ENCODE peak calls at places on chromosome 5, in nine cellular contexts. One of them, this sample, is unnamed.
A peak's percentile ranks its signal among the peaks of the same experiment; 100 is the strongest.

GRCh38 chr5:74027732-74028338 is 401.8 kb downstream of the ARHGEF28 start:
- DNase-seq in psoas muscle: no peak
- DNase-seq in dorsolateral prefrontal cortex: no peak
- DNase-seq in SW 1271: no peak
- DNase-seq in left ventricle myocardium inferior: no peak
- DNase-seq in AG08395: no peak
- DNase-seq in stimulated activated naive B cell treated with anti-CD40 and anti-IgM and Interleukin-4, amounts not matched to agents 10 μg/mL and 1 μg/mL and 100 μg/mL, for 72 hours: no peak
- DNase-seq in C1 segment of cervical spinal cord: no peak
- DNase-seq in NB4: no peak
- DNase-seq in this sample: no peak

GRCh38 chr5:141343953-141344463 is 379 bp downstream of the PCDHGA3 start:
- DNase-seq in psoas muscle: no peak
- DNase-seq in dorsolateral prefrontal cortex: no peak
- DNase-seq in SW 1271: no peak
- DNase-seq in left ventricle myocardium inferior: no peak
- DNase-seq in AG08395: no peak
- DNase-seq in stimulated activated naive B cell treated with anti-CD40 and anti-IgM and Interleukin-4, amounts not matched to agents 10 μg/mL and 1 μg/mL and 100 μg/mL, for 72 hours: no peak
- DNase-seq in C1 segment of cervical spinal cord: no peak
- DNase-seq in NB4: no peak
- DNase-seq in this sample: no peak

GRCh38 chr5:175887463-175887862 is 16.1 kb downstream of the CPLX2 start:
- DNase-seq in psoas muscle: no peak
- DNase-seq in dorsolateral prefrontal cortex: no peak
- DNase-seq in SW 1271: no peak
- DNase-seq in left ventricle myocardium inferior: no peak
- DNase-seq in AG08395: no peak
- DNase-seq in stimulated activated naive B cell treated with anti-CD40 and anti-IgM and Interleukin-4, amounts not matched to agents 10 μg/mL and 1 μg/mL and 100 μg/mL, for 72 hours: no peak
- DNase-seq in C1 segment of cervical spinal cord: no peak
- DNase-seq in NB4: no peak
- DNase-seq in this sample: no peak

GRCh38 chr5:14414615-14415515 is 166.7 kb upstream of the OTULINL start:
- DNase-seq in psoas muscle: no peak
- DNase-seq in dorsolateral prefrontal cortex: no peak
- DNase-seq in SW 1271: no peak
- DNase-seq in left ventricle myocardium inferior: no peak
- DNase-seq in AG08395: no peak
- DNase-seq in stimulated activated naive B cell treated with anti-CD40 and anti-IgM and Interleukin-4, amounts not matched to agents 10 μg/mL and 1 μg/mL and 100 μg/mL, for 72 hours: no peak
- DNase-seq in C1 segment of cervical spinal cord: no peak
- DNase-seq in NB4: no peak
- DNase-seq in this sample: no peak

GRCh38 chr5:80864706-80865435 is 95.3 kb upstream of the RASGRF2 start:
- DNase-seq in psoas muscle: no peak
- DNase-seq in dorsolateral prefrontal cortex: no peak
- DNase-seq in SW 1271: no peak
- DNase-seq in left ventricle myocardium inferior: no peak
- DNase-seq in AG08395: no peak
- DNase-seq in stimulated activated naive B cell treated with anti-CD40 and anti-IgM and Interleukin-4, amounts not matched to agents 10 μg/mL and 1 μg/mL and 100 μg/mL, for 72 hours: no peak
- DNase-seq in C1 segment of cervical spinal cord: no peak
- DNase-seq in NB4: no peak
- DNase-seq in this sample: no peak

GRCh38 chr5:116303810-116304209 is 219.0 kb downstream of the COMMD10 start:
- DNase-seq in psoas muscle: no peak
- DNase-seq in dorsolateral prefrontal cortex: no peak
- DNase-seq in SW 1271: no peak
- DNase-seq in left ventricle myocardium inferior: no peak
- DNase-seq in AG08395: no peak
- DNase-seq in stimulated activated naive B cell treated with anti-CD40 and anti-IgM and Interleukin-4, amounts not matched to agents 10 μg/mL and 1 μg/mL and 100 μg/mL, for 72 hours: no peak
- DNase-seq in C1 segment of cervical spinal cord: no peak
- DNase-seq in NB4: no peak
- DNase-seq in this sample: no peak

GRCh38 chr5:5492087-5492933 is 69.8 kb downstream of the ICE1 start:
- DNase-seq in psoas muscle: no peak
- DNase-seq in dorsolateral prefrontal cortex: no peak
- DNase-seq in SW 1271: no peak
- DNase-seq in left ventricle myocardium inferior: no peak
- DNase-seq in AG08395: peak; percentile 54
- DNase-seq in stimulated activated naive B cell treated with anti-CD40 and anti-IgM and Interleukin-4, amounts not matched to agents 10 μg/mL and 1 μg/mL and 100 μg/mL, for 72 hours: peak; percentile 26
- DNase-seq in C1 segment of cervical spinal cord: no peak
- DNase-seq in NB4: peak; percentile 76
- DNase-seq in this sample: no peak

GRCh38 chr5:117680421-117680820 is 1105.8 kb upstream of the SEMA6A start:
- DNase-seq in psoas muscle: no peak
- DNase-seq in dorsolateral prefrontal cortex: no peak
- DNase-seq in SW 1271: no peak
- DNase-seq in left ventricle myocardium inferior: no peak
- DNase-seq in AG08395: no peak
- DNase-seq in stimulated activated naive B cell treated with anti-CD40 and anti-IgM and Interleukin-4, amounts not matched to agents 10 μg/mL and 1 μg/mL and 100 μg/mL, for 72 hours: no peak
- DNase-seq in C1 segment of cervical spinal cord: no peak
- DNase-seq in NB4: no peak
- DNase-seq in this sample: no peak

GRCh38 chr5:179110528-179110927 is 50.4 kb downstream of the ZNF354C start:
- DNase-seq in psoas muscle: no peak
- DNase-seq in dorsolateral prefrontal cortex: no peak
- DNase-seq in SW 1271: no peak
- DNase-seq in left ventricle myocardium inferior: no peak
- DNase-seq in AG08395: no peak
- DNase-seq in stimulated activated naive B cell treated with anti-CD40 and anti-IgM and Interleukin-4, amounts not matched to agents 10 μg/mL and 1 μg/mL and 100 μg/mL, for 72 hours: no peak
- DNase-seq in C1 segment of cervical spinal cord: no peak
- DNase-seq in NB4: no peak
- DNase-seq in this sample: no peak

GRCh38 chr5:98722188-98722587 is 51.3 kb upstream of the RGMB start:
- DNase-seq in psoas muscle: no peak
- DNase-seq in dorsolateral prefrontal cortex: no peak
- DNase-seq in SW 1271: no peak
- DNase-seq in left ventricle myocardium inferior: no peak
- DNase-seq in AG08395: no peak
- DNase-seq in stimulated activated naive B cell treated with anti-CD40 and anti-IgM and Interleukin-4, amounts not matched to agents 10 μg/mL and 1 μg/mL and 100 μg/mL, for 72 hours: no peak
- DNase-seq in C1 segment of cervical spinal cord: no peak
- DNase-seq in NB4: no peak
- DNase-seq in this sample: no peak

GRCh38 chr5:82421119-82421518 is 143.0 kb upstream of the RPS23 start:
- DNase-seq in psoas muscle: no peak
- DNase-seq in dorsolateral prefrontal cortex: no peak
- DNase-seq in SW 1271: no peak
- DNase-seq in left ventricle myocardium inferior: no peak
- DNase-seq in AG08395: no peak
- DNase-seq in stimulated activated naive B cell treated with anti-CD40 and anti-IgM and Interleukin-4, amounts not matched to agents 10 μg/mL and 1 μg/mL and 100 μg/mL, for 72 hours: no peak
- DNase-seq in C1 segment of cervical spinal cord: no peak
- DNase-seq in NB4: no peak
- DNase-seq in this sample: no peak

GRCh38 chr5:132013006-132013689 is 1.7 kb upstream of the ACSL6 start:
- DNase-seq in psoas muscle: peak; percentile 67
- DNase-seq in dorsolateral prefrontal cortex: peak; percentile 61
- DNase-seq in SW 1271: no peak
- DNase-seq in left ventricle myocardium inferior: no peak
- DNase-seq in AG08395: no peak
- DNase-seq in stimulated activated naive B cell treated with anti-CD40 and anti-IgM and Interleukin-4, amounts not matched to agents 10 μg/mL and 1 μg/mL and 100 μg/mL, for 72 hours: no peak
- DNase-seq in C1 segment of cervical spinal cord: no peak
- DNase-seq in NB4: no peak
- DNase-seq in this sample: peak; percentile 33

GRCh38 chr5:122585111-122585415 is 189.8 kb upstream of the SNX2 start:
- DNase-seq in psoas muscle: no peak
- DNase-seq in dorsolateral prefrontal cortex: no peak
- DNase-seq in SW 1271: no peak
- DNase-seq in left ventricle myocardium inferior: no peak
- DNase-seq in AG08395: no peak
- DNase-seq in stimulated activated naive B cell treated with anti-CD40 and anti-IgM and Interleukin-4, amounts not matched to agents 10 μg/mL and 1 μg/mL and 100 μg/mL, for 72 hours: no peak
- DNase-seq in C1 segment of cervical spinal cord: no peak
- DNase-seq in NB4: no peak
- DNase-seq in this sample: no peak

GRCh38 chr5:104071887-104072286 is 509.3 kb upstream of the NUDT12 start:
- DNase-seq in psoas muscle: no peak
- DNase-seq in dorsolateral prefrontal cortex: no peak
- DNase-seq in SW 1271: no peak
- DNase-seq in left ventricle myocardium inferior: no peak
- DNase-seq in AG08395: no peak
- DNase-seq in stimulated activated naive B cell treated with anti-CD40 and anti-IgM and Interleukin-4, amounts not matched to agents 10 μg/mL and 1 μg/mL and 100 μg/mL, for 72 hours: no peak
- DNase-seq in C1 segment of cervical spinal cord: no peak
- DNase-seq in NB4: no peak
- DNase-seq in this sample: no peak

GRCh38 chr5:73816656-73817420 is 190.8 kb downstream of the ARHGEF28 start:
- DNase-seq in psoas muscle: no peak
- DNase-seq in dorsolateral prefrontal cortex: no peak
- DNase-seq in SW 1271: no peak
- DNase-seq in left ventricle myocardium inferior: no peak
- DNase-seq in AG08395: peak; percentile 55
- DNase-seq in stimulated activated naive B cell treated with anti-CD40 and anti-IgM and Interleukin-4, amounts not matched to agents 10 μg/mL and 1 μg/mL and 100 μg/mL, for 72 hours: no peak
- DNase-seq in C1 segment of cervical spinal cord: no peak
- DNase-seq in NB4: no peak
- DNase-seq in this sample: no peak

GRCh38 chr5:93589812-93590215 is 6.8 kb downstream of the NR2F1 start:
- DNase-seq in psoas muscle: no peak
- DNase-seq in dorsolateral prefrontal cortex: no peak
- DNase-seq in SW 1271: no peak
- DNase-seq in left ventricle myocardium inferior: no peak
- DNase-seq in AG08395: no peak
- DNase-seq in stimulated activated naive B cell treated with anti-CD40 and anti-IgM and Interleukin-4, amounts not matched to agents 10 μg/mL and 1 μg/mL and 100 μg/mL, for 72 hours: no peak
- DNase-seq in C1 segment of cervical spinal cord: no peak
- DNase-seq in NB4: no peak
- DNase-seq in this sample: no peak

GRCh38 chr5:55071413-55071812 is 31.0 kb upstream of the GZMA start:
- DNase-seq in psoas muscle: no peak
- DNase-seq in dorsolateral prefrontal cortex: no peak
- DNase-seq in SW 1271: no peak
- DNase-seq in left ventricle myocardium inferior: no peak
- DNase-seq in AG08395: no peak
- DNase-seq in stimulated activated naive B cell treated with anti-CD40 and anti-IgM and Interleukin-4, amounts not matched to agents 10 μg/mL and 1 μg/mL and 100 μg/mL, for 72 hours: no peak
- DNase-seq in C1 segment of cervical spinal cord: no peak
- DNase-seq in NB4: no peak
- DNase-seq in this sample: no peak

GRCh38 chr5:138948391-138949222 is 73.5 kb upstream of the LRRTM2 start:
- DNase-seq in psoas muscle: no peak
- DNase-seq in dorsolateral prefrontal cortex: no peak
- DNase-seq in SW 1271: no peak
- DNase-seq in left ventricle myocardium inferior: no peak
- DNase-seq in AG08395: no peak
- DNase-seq in stimulated activated naive B cell treated with anti-CD40 and anti-IgM and Interleukin-4, amounts not matched to agents 10 μg/mL and 1 μg/mL and 100 μg/mL, for 72 hours: no peak
- DNase-seq in C1 segment of cervical spinal cord: no peak
- DNase-seq in NB4: no peak
- DNase-seq in this sample: no peak

GRCh38 chr5:27906481-27906880 is 868.1 kb upstream of the CDH9 start:
- DNase-seq in psoas muscle: no peak
- DNase-seq in dorsolateral prefrontal cortex: no peak
- DNase-seq in SW 1271: no peak
- DNase-seq in left ventricle myocardium inferior: no peak
- DNase-seq in AG08395: no peak
- DNase-seq in stimulated activated naive B cell treated with anti-CD40 and anti-IgM and Interleukin-4, amounts not matched to agents 10 μg/mL and 1 μg/mL and 100 μg/mL, for 72 hours: no peak
- DNase-seq in C1 segment of cervical spinal cord: no peak
- DNase-seq in NB4: no peak
- DNase-seq in this sample: no peak

GRCh38 chr5:157431544-157432200 is 28.3 kb upstream of the NIPAL4 start:
- DNase-seq in psoas muscle: no peak
- DNase-seq in dorsolateral prefrontal cortex: no peak
- DNase-seq in SW 1271: peak; percentile 30
- DNase-seq in left ventricle myocardium inferior: no peak
- DNase-seq in AG08395: peak; percentile 60
- DNase-seq in stimulated activated naive B cell treated with anti-CD40 and anti-IgM and Interleukin-4, amounts not matched to agents 10 μg/mL and 1 μg/mL and 100 μg/mL, for 72 hours: peak; percentile 30
- DNase-seq in C1 segment of cervical spinal cord: no peak
- DNase-seq in NB4: peak; percentile 61
- DNase-seq in this sample: no peak

GRCh38 chr5:180807654-180808414 is 5.2 kb upstream of the MGAT1 start:
- DNase-seq in psoas muscle: no peak
- DNase-seq in dorsolateral prefrontal cortex: no peak
- DNase-seq in SW 1271: no peak
- DNase-seq in left ventricle myocardium inferior: no peak
- DNase-seq in AG08395: no peak
- DNase-seq in stimulated activated naive B cell treated with anti-CD40 and anti-IgM and Interleukin-4, amounts not matched to agents 10 μg/mL and 1 μg/mL and 100 μg/mL, for 72 hours: no peak
- DNase-seq in C1 segment of cervical spinal cord: no peak
- DNase-seq in NB4: no peak
- DNase-seq in this sample: no peak

GRCh38 chr5:80654391-80655230 is at the start of the genes DHFR and MSH3:
- DNase-seq in psoas muscle: peak; percentile 93
- DNase-seq in dorsolateral prefrontal cortex: peak; percentile 84
- DNase-seq in SW 1271: peak; percentile 94
- DNase-seq in left ventricle myocardium inferior: peak; percentile 91
- DNase-seq in AG08395: peak; percentile 95
- DNase-seq in stimulated activated naive B cell treated with anti-CD40 and anti-IgM and Interleukin-4, amounts not matched to agents 10 μg/mL and 1 μg/mL and 100 μg/mL, for 72 hours: peak; percentile 83
- DNase-seq in C1 segment of cervical spinal cord: peak; percentile 82
- DNase-seq in NB4: peak; percentile 96
- DNase-seq in this sample: peak; percentile 91

GRCh38 chr5:136028782-136029742 is at the start of gene TGFBI:
- DNase-seq in psoas muscle: peak; percentile 84
- DNase-seq in dorsolateral prefrontal cortex: no peak
- DNase-seq in SW 1271: no peak
- DNase-seq in left ventricle myocardium inferior: peak; percentile 82
- DNase-seq in AG08395: peak; percentile 78
- DNase-seq in stimulated activated naive B cell treated with anti-CD40 and anti-IgM and Interleukin-4, amounts not matched to agents 10 μg/mL and 1 μg/mL and 100 μg/mL, for 72 hours: no peak
- DNase-seq in C1 segment of cervical spinal cord: no peak
- DNase-seq in NB4: no peak
- DNase-seq in this sample: peak; percentile 82

GRCh38 chr5:370959-371810 is 49.7 kb downstream of the AHRR start:
- DNase-seq in psoas muscle: no peak
- DNase-seq in dorsolateral prefrontal cortex: no peak
- DNase-seq in SW 1271: no peak
- DNase-seq in left ventricle myocardium inferior: no peak
- DNase-seq in AG08395: peak; percentile 44
- DNase-seq in stimulated activated naive B cell treated with anti-CD40 and anti-IgM and Interleukin-4, amounts not matched to agents 10 μg/mL and 1 μg/mL and 100 μg/mL, for 72 hours: peak; percentile 0
- DNase-seq in C1 segment of cervical spinal cord: no peak
- DNase-seq in NB4: peak; percentile 48
- DNase-seq in this sample: peak; percentile 41

GRCh38 chr5:39266442-39266841 is 47.1 kb upstream of the FYB1 start:
- DNase-seq in psoas muscle: no peak
- DNase-seq in dorsolateral prefrontal cortex: no peak
- DNase-seq in SW 1271: no peak
- DNase-seq in left ventricle myocardium inferior: no peak
- DNase-seq in AG08395: peak; percentile 46
- DNase-seq in stimulated activated naive B cell treated with anti-CD40 and anti-IgM and Interleukin-4, amounts not matched to agents 10 μg/mL and 1 μg/mL and 100 μg/mL, for 72 hours: no peak
- DNase-seq in C1 segment of cervical spinal cord: no peak
- DNase-seq in NB4: peak; percentile 62
- DNase-seq in this sample: no peak

GRCh38 chr5:75522025-75522424 is 10.3 kb downstream of the POLK start:
- DNase-seq in psoas muscle: no peak
- DNase-seq in dorsolateral prefrontal cortex: no peak
- DNase-seq in SW 1271: no peak
- DNase-seq in left ventricle myocardium inferior: no peak
- DNase-seq in AG08395: no peak
- DNase-seq in stimulated activated naive B cell treated with anti-CD40 and anti-IgM and Interleukin-4, amounts not matched to agents 10 μg/mL and 1 μg/mL and 100 μg/mL, for 72 hours: no peak
- DNase-seq in C1 segment of cervical spinal cord: no peak
- DNase-seq in NB4: no peak
- DNase-seq in this sample: no peak

GRCh38 chr5:72353046-72353445 is 32.9 kb downstream of the PTCD2 start:
- DNase-seq in psoas muscle: no peak
- DNase-seq in dorsolateral prefrontal cortex: no peak
- DNase-seq in SW 1271: no peak
- DNase-seq in left ventricle myocardium inferior: no peak
- DNase-seq in AG08395: peak; percentile 57
- DNase-seq in stimulated activated naive B cell treated with anti-CD40 and anti-IgM and Interleukin-4, amounts not matched to agents 10 μg/mL and 1 μg/mL and 100 μg/mL, for 72 hours: no peak
- DNase-seq in C1 segment of cervical spinal cord: no peak
- DNase-seq in NB4: no peak
- DNase-seq in this sample: no peak

GRCh38 chr5:140840978-140841962 is at the start of gene PCDHA8:
- DNase-seq in psoas muscle: no peak
- DNase-seq in dorsolateral prefrontal cortex: no peak
- DNase-seq in SW 1271: no peak
- DNase-seq in left ventricle myocardium inferior: no peak
- DNase-seq in AG08395: no peak
- DNase-seq in stimulated activated naive B cell treated with anti-CD40 and anti-IgM and Interleukin-4, amounts not matched to agents 10 μg/mL and 1 μg/mL and 100 μg/mL, for 72 hours: no peak
- DNase-seq in C1 segment of cervical spinal cord: no peak
- DNase-seq in NB4: peak; percentile 72
- DNase-seq in this sample: no peak

This sample was measured in lower lobe of right lung.